ENCODE peak calls at places on chromosomes 11 and 22, in seven cellular contexts. One of them, this sample, is unnamed.

GRCh38 chr11:86999859-87000753 is 37.6 kb upstream of the TMEM135 start:
- DNase-seq in NB4: no peak
- DNase-seq in fibroblast of lung: peak; percentile 64
- DNase-seq in psoas muscle: no peak
- DNase-seq in testis: peak; percentile 95
- DNase-seq in tibial artery: no peak
- DNase-seq in suprapubic skin: no peak
- DNase-seq in this sample: no peak

GRCh38 chr11:125170001-125170405 is 5.5 kb downstream of the PKNOX2 start:
- DNase-seq in NB4: no peak
- DNase-seq in fibroblast of lung: no peak
- DNase-seq in psoas muscle: no peak
- DNase-seq in testis: peak; percentile 38
- DNase-seq in tibial artery: no peak
- DNase-seq in suprapubic skin: no peak
- DNase-seq in this sample: no peak

GRCh38 chr11:77193915-77194830 is 66.1 kb downstream of the MYO7A start:
- DNase-seq in NB4: peak; percentile 54
- DNase-seq in fibroblast of lung: no peak
- DNase-seq in psoas muscle: no peak
- DNase-seq in testis: no peak
- DNase-seq in tibial artery: no peak
- DNase-seq in suprapubic skin: no peak
- DNase-seq in this sample: no peak

GRCh38 chr11:36095716-36096115 is 151.9 kb downstream of the LDLRAD3 start:
- DNase-seq in NB4: no peak
- DNase-seq in fibroblast of lung: peak; percentile 79
- DNase-seq in psoas muscle: no peak
- DNase-seq in testis: no peak
- DNase-seq in tibial artery: no peak
- DNase-seq in suprapubic skin: no peak
- DNase-seq in this sample: no peak

GRCh38 chr11:111586305-111586915 is 15.8 kb upstream of the SIK2 start:
- DNase-seq in NB4: peak; percentile 67
- DNase-seq in fibroblast of lung: peak; percentile 58
- DNase-seq in psoas muscle: no peak
- DNase-seq in testis: peak; percentile 61
- DNase-seq in tibial artery: no peak
- DNase-seq in suprapubic skin: no peak
- DNase-seq in this sample: no peak

GRCh38 chr22:49196046-49196511 is 631.6 kb downstream of the BRD1 start:
- DNase-seq in NB4: no peak
- DNase-seq in fibroblast of lung: no peak
- DNase-seq in psoas muscle: no peak
- DNase-seq in testis: no peak
- DNase-seq in tibial artery: peak; percentile 56
- DNase-seq in suprapubic skin: peak; percentile 33
- DNase-seq in this sample: no peak

GRCh38 chr11:45597116-45597515 is 68.3 kb downstream of the CHST1 start:
- DNase-seq in NB4: no peak
- DNase-seq in fibroblast of lung: no peak
- DNase-seq in psoas muscle: no peak
- DNase-seq in testis: no peak
- DNase-seq in tibial artery: no peak
- DNase-seq in suprapubic skin: no peak
- DNase-seq in this sample: no peak

GRCh38 chr11:18844753-18845367 is 53.3 kb upstream of the PTPN5 start:
- DNase-seq in NB4: peak; percentile 42
- DNase-seq in fibroblast of lung: peak; percentile 30
- DNase-seq in psoas muscle: no peak
- DNase-seq in testis: no peak
- DNase-seq in tibial artery: no peak
- DNase-seq in suprapubic skin: no peak
- DNase-seq in this sample: no peak

GRCh38 chr11:5696210-5696609 is 6.6 kb downstream of the TRIM22 start:
- DNase-seq in NB4: no peak
- DNase-seq in fibroblast of lung: no peak
- DNase-seq in psoas muscle: no peak
- DNase-seq in testis: no peak
- DNase-seq in tibial artery: no peak
- DNase-seq in suprapubic skin: no peak
- DNase-seq in this sample: no peak

GRCh38 chr11:85965202-85965601 is 103.7 kb downstream of the PICALM start:
- DNase-seq in NB4: no peak
- DNase-seq in fibroblast of lung: peak; percentile 50
- DNase-seq in psoas muscle: no peak
- DNase-seq in testis: no peak
- DNase-seq in tibial artery: no peak
- DNase-seq in suprapubic skin: no peak
- DNase-seq in this sample: no peak

GRCh38 chr11:111730871-111731591 is 35.2 kb downstream of the PPP2R1B start:
- DNase-seq in NB4: no peak
- DNase-seq in fibroblast of lung: peak; percentile 62
- DNase-seq in psoas muscle: peak; percentile 74
- DNase-seq in testis: no peak
- DNase-seq in tibial artery: peak; percentile 84
- DNase-seq in suprapubic skin: peak; percentile 90
- DNase-seq in this sample: no peak

GRCh38 chr22:42683599-42684283 is 34.5 kb upstream of the CYB5R3 start:
- DNase-seq in NB4: no peak
- DNase-seq in fibroblast of lung: no peak
- DNase-seq in psoas muscle: peak; percentile 76
- DNase-seq in testis: no peak
- DNase-seq in tibial artery: peak; percentile 94
- DNase-seq in suprapubic skin: peak; percentile 90
- DNase-seq in this sample: no peak

GRCh38 chr11:26319906-26320305 is 12.0 kb upstream of the ANO3 start:
- DNase-seq in NB4: no peak
- DNase-seq in fibroblast of lung: no peak
- DNase-seq in psoas muscle: no peak
- DNase-seq in testis: no peak
- DNase-seq in tibial artery: no peak
- DNase-seq in suprapubic skin: no peak
- DNase-seq in this sample: no peak

GRCh38 chr22:47023871-47024270 is 261.4 kb downstream of the TBC1D22A start:
- DNase-seq in NB4: no peak
- DNase-seq in fibroblast of lung: no peak
- DNase-seq in psoas muscle: no peak
- DNase-seq in testis: no peak
- DNase-seq in tibial artery: peak; percentile 16
- DNase-seq in suprapubic skin: peak; percentile 19
- DNase-seq in this sample: no peak

GRCh38 chr11:117187799-117188481 is 9.4 kb downstream of the SIDT2 start:
- DNase-seq in NB4: no peak
- DNase-seq in fibroblast of lung: no peak
- DNase-seq in psoas muscle: no peak
- DNase-seq in testis: no peak
- DNase-seq in tibial artery: peak; percentile 56
- DNase-seq in suprapubic skin: peak; percentile 56
- DNase-seq in this sample: no peak
- H3K4me3 ChIP-seq in NB4: no peak overlapping the region
- H3K4me3 ChIP-seq in fibroblast of lung: no peak overlapping the region
- H3K4me3 ChIP-seq in psoas muscle: no peak overlapping the region
- H3K4me3 ChIP-seq in testis: no peak overlapping the region
- H3K4me3 ChIP-seq in tibial artery: no peak overlapping the region
- H3K4me3 ChIP-seq in suprapubic skin: no peak overlapping the region
- H3K4me3 ChIP-seq in this sample: no peak overlapping the region

DNA sequence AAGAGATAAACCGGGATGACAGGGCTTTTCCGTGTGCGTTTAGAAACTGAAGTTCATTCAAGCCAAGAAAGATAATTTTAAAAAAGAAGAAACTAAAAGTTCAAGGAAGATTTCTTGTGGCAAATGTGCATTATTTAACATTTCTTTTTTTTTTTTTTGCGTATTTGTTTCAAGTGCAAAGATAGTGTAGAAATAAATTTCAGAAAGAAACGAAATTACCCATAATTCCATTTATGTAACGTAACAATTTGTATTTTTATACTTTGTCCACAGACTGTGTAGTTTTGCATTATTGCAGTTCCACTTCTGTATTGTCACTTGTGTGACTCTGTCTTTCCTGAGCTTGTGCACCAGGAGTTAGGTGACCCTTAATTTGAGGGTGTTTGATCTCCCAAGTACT is 24.0 kb downstream of the SNAP29 start:
- DNase-seq in NB4: no peak
- DNase-seq in fibroblast of lung: no peak
- DNase-seq in psoas muscle: no peak
- DNase-seq in testis: no peak
- DNase-seq in tibial artery: no peak
- DNase-seq in suprapubic skin: no peak
- DNase-seq in this sample: no peak
- H3K4me3 ChIP-seq in NB4: no peak overlapping the region
- H3K4me3 ChIP-seq in fibroblast of lung: no peak overlapping the region
- H3K4me3 ChIP-seq in psoas muscle: no peak overlapping the region
- H3K4me3 ChIP-seq in testis: no peak overlapping the region
- H3K4me3 ChIP-seq in tibial artery: no peak overlapping the region
- H3K4me3 ChIP-seq in suprapubic skin: no peak overlapping the region
- H3K4me3 ChIP-seq in this sample: no peak overlapping the region

GRCh38 chr11:2901196-2901796 is 15.7 kb upstream of the CDKN1C start:
- DNase-seq in NB4: no peak
- DNase-seq in fibroblast of lung: no peak
- DNase-seq in psoas muscle: no peak
- DNase-seq in testis: no peak
- DNase-seq in tibial artery: no peak
- DNase-seq in suprapubic skin: no peak
- DNase-seq in this sample: no peak
- H3K4me3 ChIP-seq in NB4: no peak overlapping the region
- H3K4me3 ChIP-seq in fibroblast of lung: no peak overlapping the region
- H3K4me3 ChIP-seq in psoas muscle: peak overlapping the region; percentile 70
- H3K4me3 ChIP-seq in testis: peak overlapping the region; percentile 49
- H3K4me3 ChIP-seq in tibial artery: peak overlapping the region; percentile 63
- H3K4me3 ChIP-seq in suprapubic skin: peak overlapping the region; percentile 56
- H3K4me3 ChIP-seq in this sample: peak overlapping the region; percentile 76

DNA sequence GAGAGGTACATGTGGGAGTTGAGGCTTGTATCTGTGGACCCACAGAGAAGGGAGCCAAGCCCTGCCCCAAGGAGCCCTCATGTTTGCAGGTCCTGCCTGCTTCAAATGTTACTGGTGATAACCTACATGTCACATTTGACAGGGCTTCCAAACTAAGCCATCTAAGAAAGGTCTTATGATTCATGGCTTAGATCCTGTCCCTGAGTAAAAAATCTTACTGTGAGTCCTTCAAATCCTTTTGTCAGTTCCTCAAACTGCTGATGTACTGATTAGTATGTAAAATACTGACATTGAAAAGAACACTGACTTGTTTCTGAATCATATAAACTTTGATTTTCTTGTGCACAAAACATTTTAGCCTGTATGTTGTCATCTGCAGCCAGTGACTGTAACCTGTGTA is 1.0 kb upstream of the PANX1 start:
- DNase-seq in NB4: peak; percentile 25
- DNase-seq in fibroblast of lung: no peak
- DNase-seq in psoas muscle: no peak
- DNase-seq in testis: no peak
- DNase-seq in tibial artery: no peak
- DNase-seq in suprapubic skin: no peak
- DNase-seq in this sample: no peak
- H3K4me3 ChIP-seq in NB4: no peak overlapping the region
- H3K4me3 ChIP-seq in fibroblast of lung: peak overlapping the region; percentile 76
- H3K4me3 ChIP-seq in psoas muscle: no peak overlapping the region
- H3K4me3 ChIP-seq in testis: no peak overlapping the region
- H3K4me3 ChIP-seq in tibial artery: peak overlapping the region; percentile 97
- H3K4me3 ChIP-seq in suprapubic skin: peak overlapping the region; percentile 62
- H3K4me3 ChIP-seq in this sample: peak overlapping the region; percentile 94

GRCh38 chr11:126359431-126360048 is 4.1 kb downstream of the ST3GAL4 start:
- DNase-seq in NB4: peak; percentile 38
- DNase-seq in fibroblast of lung: peak; percentile 70
- DNase-seq in psoas muscle: peak; percentile 79
- DNase-seq in testis: peak; percentile 93
- DNase-seq in tibial artery: peak; percentile 90
- DNase-seq in suprapubic skin: peak; percentile 89
- DNase-seq in this sample: peak; percentile 49
- H3K4me3 ChIP-seq in NB4: peak overlapping the region; percentile 1
- H3K4me3 ChIP-seq in fibroblast of lung: no peak overlapping the region
- H3K4me3 ChIP-seq in psoas muscle: no peak overlapping the region
- H3K4me3 ChIP-seq in testis: no peak overlapping the region
- H3K4me3 ChIP-seq in tibial artery: peak overlapping the region; percentile 32
- H3K4me3 ChIP-seq in suprapubic skin: peak overlapping the region; percentile 12
- H3K4me3 ChIP-seq in this sample: no peak overlapping the region

GRCh38 chr11:73787643-73788537 is at the start of gene MRPL48:
- DNase-seq in NB4: peak; percentile 97
- DNase-seq in fibroblast of lung: peak; percentile 94
- DNase-seq in psoas muscle: peak; percentile 93
- DNase-seq in testis: peak; percentile 93
- DNase-seq in tibial artery: peak; percentile 93
- DNase-seq in suprapubic skin: peak; percentile 92
- DNase-seq in this sample: peak; percentile 75
- H3K4me3 ChIP-seq in NB4: peak within 1 kb of the TSS; percentile 79
- H3K4me3 ChIP-seq in fibroblast of lung: peak within 1 kb of the TSS; percentile 89
- H3K4me3 ChIP-seq in psoas muscle: peak within 1 kb of the TSS; percentile 90
- H3K4me3 ChIP-seq in testis: peak within 1 kb of the TSS; percentile 70
- H3K4me3 ChIP-seq in tibial artery: peak within 1 kb of the TSS; percentile 67
- H3K4me3 ChIP-seq in suprapubic skin: peak within 1 kb of the TSS; percentile 62
- H3K4me3 ChIP-seq in this sample: peak within 1 kb of the TSS; percentile 90

DNA sequence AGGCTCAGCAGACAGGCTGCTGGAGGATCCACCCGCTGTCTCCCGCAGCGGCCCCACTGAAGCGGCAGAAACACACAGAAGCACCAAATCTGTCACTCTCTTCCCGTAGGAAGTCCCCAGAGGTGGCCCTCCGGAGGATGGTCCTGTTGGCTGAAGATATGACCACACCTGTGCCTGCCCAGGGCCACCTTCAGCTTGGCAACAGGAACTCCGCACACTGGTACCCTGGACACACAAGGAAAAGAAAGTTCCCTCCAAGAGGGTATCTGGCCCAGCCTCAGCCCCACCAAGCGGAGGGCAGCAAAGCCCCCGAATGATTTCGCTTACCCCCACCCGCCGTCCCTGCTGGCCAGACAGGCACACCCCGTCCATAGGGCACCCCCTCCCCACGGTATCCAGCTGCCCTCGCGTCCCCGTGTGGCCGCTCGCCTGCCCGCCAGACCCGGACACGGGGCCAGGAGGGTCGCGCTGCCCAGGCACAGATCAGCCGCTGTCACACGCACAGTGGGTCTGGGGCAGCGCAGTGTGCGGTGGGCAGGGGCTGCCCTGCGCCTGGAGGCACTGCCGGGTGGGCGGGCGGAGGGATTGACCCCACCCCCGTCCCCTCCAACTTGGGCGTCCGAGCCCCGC is 7.0 kb downstream of the RASSF7 start:
- DNase-seq in NB4: no peak
- DNase-seq in fibroblast of lung: no peak
- DNase-seq in psoas muscle: no peak
- DNase-seq in testis: no peak
- DNase-seq in tibial artery: no peak
- DNase-seq in suprapubic skin: peak; percentile 74
- DNase-seq in this sample: no peak
- H3K4me3 ChIP-seq in NB4: peak overlapping the region; percentile 49
- H3K4me3 ChIP-seq in fibroblast of lung: peak overlapping the region; percentile 28
- H3K4me3 ChIP-seq in psoas muscle: peak overlapping the region; percentile 75
- H3K4me3 ChIP-seq in testis: peak overlapping the region; percentile 61
- H3K4me3 ChIP-seq in tibial artery: peak overlapping the region; percentile 74
- H3K4me3 ChIP-seq in suprapubic skin: peak overlapping the region; percentile 76
- H3K4me3 ChIP-seq in this sample: peak overlapping the region; percentile 67